ENCODE peak calls at places on chromosomes 13 and 19, in four cellular contexts. One of them, this sample, is unnamed.

GRCh38 chr19:412356-413355 is 3.7 kb upstream of the C2CD4C start:
- DNase-seq in GM04504: no peak
- DNase-seq in activated T-cell treated with anti-CD3 and anti-CD28 coated beads, Interleukin-2, amount 50 U/mL, for 1 hour: no peak
- DNase-seq in HAP-1: peak
- DNase-seq in this sample: no peak

GRCh38 chr13:21663197-21663596 is 7.7 kb upstream of the FGF9 start:
- DNase-seq in activated T-cell treated with anti-CD3 and anti-CD28 coated beads, Interleukin-2, amount 50 U/mL, for 1 hour: no peak
- DNase-seq in GM04504: no peak
- DNase-seq in HAP-1: no peak
- DNase-seq in this sample: no peak

GRCh38 chr19:14545716-14546082 is 16.3 kb downstream of the TECR start:
- DNase-seq in activated T-cell treated with anti-CD3 and anti-CD28 coated beads, Interleukin-2, amount 50 U/mL, for 1 hour: no peak
- DNase-seq in GM04504: no peak
- DNase-seq in HAP-1: no peak
- DNase-seq in this sample: no peak

GRCh38 chr13:46544811-46545210 is 8.2 kb upstream of the LRCH1 start:
- DNase-seq in activated T-cell treated with anti-CD3 and anti-CD28 coated beads, Interleukin-2, amount 50 U/mL, for 1 hour: no peak
- DNase-seq in GM04504: no peak
- DNase-seq in HAP-1: no peak
- DNase-seq in this sample: no peak

GRCh38 chr13:49040872-49041271 is 65.2 kb downstream of the FNDC3A start:
- DNase-seq in GM04504: no peak
- DNase-seq in activated T-cell treated with anti-CD3 and anti-CD28 coated beads, Interleukin-2, amount 50 U/mL, for 1 hour: no peak
- DNase-seq in HAP-1: no peak
- DNase-seq in this sample: no peak

GRCh38 chr19:2043864-2044708 is 7.0 kb downstream of the MKNK2 start:
- DNase-seq in activated T-cell treated with anti-CD3 and anti-CD28 coated beads, Interleukin-2, amount 50 U/mL, for 1 hour: peak
- DNase-seq in GM04504: no peak
- DNase-seq in HAP-1: no peak
- DNase-seq in this sample: no peak

GRCh38 chr13:97695684-97696083 is 257.8 kb upstream of the IPO5 start:
- DNase-seq in HAP-1: no peak
- DNase-seq in GM04504: no peak
- DNase-seq in activated T-cell treated with anti-CD3 and anti-CD28 coated beads, Interleukin-2, amount 50 U/mL, for 1 hour: no peak
- DNase-seq in this sample: no peak

GRCh38 chr13:76527041-76527440 is 359.2 kb downstream of the KCTD12 start:
- DNase-seq in GM04504: no peak
- DNase-seq in activated T-cell treated with anti-CD3 and anti-CD28 coated beads, Interleukin-2, amount 50 U/mL, for 1 hour: no peak
- DNase-seq in HAP-1: no peak
- DNase-seq in this sample: no peak

GRCh38 chr19:19782783-19783182 is 38.8 kb downstream of the ZNF506 start:
- DNase-seq in activated T-cell treated with anti-CD3 and anti-CD28 coated beads, Interleukin-2, amount 50 U/mL, for 1 hour: no peak
- DNase-seq in HAP-1: no peak
- DNase-seq in GM04504: no peak
- DNase-seq in this sample: no peak

GRCh38 chr19:2602391-2603181 is 99.9 kb downstream of the GNG7 start:
- DNase-seq in HAP-1: no peak
- DNase-seq in activated T-cell treated with anti-CD3 and anti-CD28 coated beads, Interleukin-2, amount 50 U/mL, for 1 hour: no peak
- DNase-seq in GM04504: peak
- DNase-seq in this sample: peak

GRCh38 chr19:53865523-53865917 is 2.2 kb upstream of the MYADM start:
- DNase-seq in GM04504: no peak
- DNase-seq in HAP-1: no peak
- DNase-seq in activated T-cell treated with anti-CD3 and anti-CD28 coated beads, Interleukin-2, amount 50 U/mL, for 1 hour: no peak
- DNase-seq in this sample: no peak

GRCh38 chr13:87954116-87954515 is 282.9 kb downstream of the SLITRK5 start:
- DNase-seq in HAP-1: no peak
- DNase-seq in GM04504: no peak
- DNase-seq in activated T-cell treated with anti-CD3 and anti-CD28 coated beads, Interleukin-2, amount 50 U/mL, for 1 hour: no peak
- DNase-seq in this sample: no peak

GRCh38 chr19:11422163-11423068 is 3.3 kb upstream of the RGL3 start:
- DNase-seq in activated T-cell treated with anti-CD3 and anti-CD28 coated beads, Interleukin-2, amount 50 U/mL, for 1 hour: peak
- DNase-seq in GM04504: peak
- DNase-seq in HAP-1: peak
- DNase-seq in this sample: peak

GRCh38 chr19:4453232-4454179 is 4.1 kb downstream of the UBXN6 start:
- DNase-seq in GM04504: no peak
- DNase-seq in HAP-1: no peak
- DNase-seq in activated T-cell treated with anti-CD3 and anti-CD28 coated beads, Interleukin-2, amount 50 U/mL, for 1 hour: no peak
- DNase-seq in this sample: no peak

GRCh38 chr13:23794267-23795161 is 94.7 kb downstream of the MIPEP start:
- DNase-seq in HAP-1: no peak
- DNase-seq in GM04504: peak
- DNase-seq in activated T-cell treated with anti-CD3 and anti-CD28 coated beads, Interleukin-2, amount 50 U/mL, for 1 hour: no peak
- DNase-seq in this sample: peak

GRCh38 chr13:77359171-77359570 is 32.3 kb upstream of the MYCBP2 start:
- DNase-seq in activated T-cell treated with anti-CD3 and anti-CD28 coated beads, Interleukin-2, amount 50 U/mL, for 1 hour: no peak
- DNase-seq in HAP-1: no peak
- DNase-seq in GM04504: no peak
- DNase-seq in this sample: no peak

GRCh38 chr19:10454267-10454666 is 33.9 kb downstream of the PDE4A start:
- DNase-seq in activated T-cell treated with anti-CD3 and anti-CD28 coated beads, Interleukin-2, amount 50 U/mL, for 1 hour: no peak
- DNase-seq in HAP-1: peak
- DNase-seq in GM04504: no peak
- DNase-seq in this sample: peak

GRCh38 chr19:39449116-39449797 is 3.9 kb downstream of the SUPT5H start:
- DNase-seq in GM04504: no peak
- DNase-seq in activated T-cell treated with anti-CD3 and anti-CD28 coated beads, Interleukin-2, amount 50 U/mL, for 1 hour: no peak
- DNase-seq in HAP-1: no peak
- DNase-seq in this sample: no peak

GRCh38 chr13:109494955-109495354 is 291.4 kb downstream of the IRS2 start:
- DNase-seq in GM04504: peak
- DNase-seq in HAP-1: no peak
- DNase-seq in activated T-cell treated with anti-CD3 and anti-CD28 coated beads, Interleukin-2, amount 50 U/mL, for 1 hour: no peak
- DNase-seq in this sample: no peak

GRCh38 chr19:1214862-1215731 is 9.5 kb downstream of the STK11 start:
- DNase-seq in activated T-cell treated with anti-CD3 and anti-CD28 coated beads, Interleukin-2, amount 50 U/mL, for 1 hour: no peak
- DNase-seq in HAP-1: no peak
- DNase-seq in GM04504: no peak
- DNase-seq in this sample: no peak

GRCh38 chr13:29978211-29978610 is 127.8 kb upstream of the UBL3 start:
- DNase-seq in activated T-cell treated with anti-CD3 and anti-CD28 coated beads, Interleukin-2, amount 50 U/mL, for 1 hour: no peak
- DNase-seq in HAP-1: no peak
- DNase-seq in GM04504: no peak
- DNase-seq in this sample: no peak

GRCh38 chr13:71879129-71879535 is 12.1 kb upstream of the DACH1 start:
- DNase-seq in GM04504: no peak
- DNase-seq in activated T-cell treated with anti-CD3 and anti-CD28 coated beads, Interleukin-2, amount 50 U/mL, for 1 hour: no peak
- DNase-seq in HAP-1: peak
- DNase-seq in this sample: peak

GRCh38 chr13:46211521-46212351 is at the start of gene LRRC63:
- DNase-seq in GM04504: no peak
- DNase-seq in HAP-1: peak
- DNase-seq in activated T-cell treated with anti-CD3 and anti-CD28 coated beads, Interleukin-2, amount 50 U/mL, for 1 hour: peak
- DNase-seq in this sample: peak